ENCODE peak calls at places on chromosomes 5 and 9, in eight cellular contexts. One of them, this sample, is unnamed.

GRCh38 chr5:125413861-125414260 is 667.4 kb upstream of the ZNF608 start:
- DNase-seq in AG08396: no peak
- DNase-seq in activated naive CD8-positive, alpha-beta T cell treated with anti-CD3 and anti-CD28 coated beads, Interleukin-2, amount 10 ng/mL, durations not matched to agents 7 days and 5 days: no peak
- DNase-seq in IMR-90: no peak
- DNase-seq in SJSA1: no peak
- DNase-seq in neuronal stem cell: no peak
- DNase-seq in A673: no peak
- DNase-seq in stimulated activated CD8-positive, alpha-beta memory T cell treated with anti-CD3 and anti-CD28 coated beads, Interleukin-7, amount 100 ng/mL, for 48 hours: no peak
- DNase-seq in this sample: no peak

GRCh38 chr9:137916540-137916939 is 39.0 kb downstream of the CACNA1B start:
- DNase-seq in AG08396: no peak
- DNase-seq in activated naive CD8-positive, alpha-beta T cell treated with anti-CD3 and anti-CD28 coated beads, Interleukin-2, amount 10 ng/mL, durations not matched to agents 7 days and 5 days: no peak
- DNase-seq in IMR-90: no peak
- DNase-seq in SJSA1: no peak
- DNase-seq in neuronal stem cell: no peak
- DNase-seq in A673: no peak
- DNase-seq in stimulated activated CD8-positive, alpha-beta memory T cell treated with anti-CD3 and anti-CD28 coated beads, Interleukin-7, amount 100 ng/mL, for 48 hours: no peak
- DNase-seq in this sample: no peak

GRCh38 chr5:180251141-180251540 is 40.7 kb downstream of the MAPK9 start:
- DNase-seq in AG08396: no peak
- DNase-seq in activated naive CD8-positive, alpha-beta T cell treated with anti-CD3 and anti-CD28 coated beads, Interleukin-2, amount 10 ng/mL, durations not matched to agents 7 days and 5 days: no peak
- DNase-seq in IMR-90: no peak
- DNase-seq in SJSA1: no peak
- DNase-seq in neuronal stem cell: no peak
- DNase-seq in A673: no peak
- DNase-seq in stimulated activated CD8-positive, alpha-beta memory T cell treated with anti-CD3 and anti-CD28 coated beads, Interleukin-7, amount 100 ng/mL, for 48 hours: no peak
- DNase-seq in this sample: no peak

GRCh38 chr5:150469718-150470470 is 20.4 kb upstream of the RPS14 start:
- DNase-seq in AG08396: peak
- DNase-seq in activated naive CD8-positive, alpha-beta T cell treated with anti-CD3 and anti-CD28 coated beads, Interleukin-2, amount 10 ng/mL, durations not matched to agents 7 days and 5 days: no peak
- DNase-seq in IMR-90: peak
- DNase-seq in SJSA1: peak
- DNase-seq in neuronal stem cell: no peak
- DNase-seq in A673: no peak
- DNase-seq in stimulated activated CD8-positive, alpha-beta memory T cell treated with anti-CD3 and anti-CD28 coated beads, Interleukin-7, amount 100 ng/mL, for 48 hours: no peak
- DNase-seq in this sample: no peak

GRCh38 chr5:1034421-1034905 is 25.9 kb downstream of the NKD2 start:
- DNase-seq in AG08396: no peak
- DNase-seq in activated naive CD8-positive, alpha-beta T cell treated with anti-CD3 and anti-CD28 coated beads, Interleukin-2, amount 10 ng/mL, durations not matched to agents 7 days and 5 days: no peak
- DNase-seq in IMR-90: no peak
- DNase-seq in SJSA1: no peak
- DNase-seq in neuronal stem cell: no peak
- DNase-seq in A673: no peak
- DNase-seq in stimulated activated CD8-positive, alpha-beta memory T cell treated with anti-CD3 and anti-CD28 coated beads, Interleukin-7, amount 100 ng/mL, for 48 hours: no peak
- DNase-seq in this sample: no peak

GRCh38 chr9:114454652-114455051 is 50.6 kb downstream of the WHRN start:
- DNase-seq in AG08396: no peak
- DNase-seq in activated naive CD8-positive, alpha-beta T cell treated with anti-CD3 and anti-CD28 coated beads, Interleukin-2, amount 10 ng/mL, durations not matched to agents 7 days and 5 days: no peak
- DNase-seq in IMR-90: no peak
- DNase-seq in SJSA1: no peak
- DNase-seq in neuronal stem cell: no peak
- DNase-seq in A673: no peak
- DNase-seq in stimulated activated CD8-positive, alpha-beta memory T cell treated with anti-CD3 and anti-CD28 coated beads, Interleukin-7, amount 100 ng/mL, for 48 hours: no peak
- DNase-seq in this sample: no peak

GRCh38 chr5:31957151-31957550 is 217.0 kb downstream of the GOLPH3 start:
- DNase-seq in AG08396: no peak
- DNase-seq in activated naive CD8-positive, alpha-beta T cell treated with anti-CD3 and anti-CD28 coated beads, Interleukin-2, amount 10 ng/mL, durations not matched to agents 7 days and 5 days: no peak
- DNase-seq in IMR-90: no peak
- DNase-seq in SJSA1: no peak
- DNase-seq in neuronal stem cell: no peak
- DNase-seq in A673: no peak
- DNase-seq in stimulated activated CD8-positive, alpha-beta memory T cell treated with anti-CD3 and anti-CD28 coated beads, Interleukin-7, amount 100 ng/mL, for 48 hours: no peak
- DNase-seq in this sample: no peak

GRCh38 chr9:88184986-88185385 is 46.7 kb upstream of the SPATA31C2 start:
- DNase-seq in AG08396: no peak
- DNase-seq in activated naive CD8-positive, alpha-beta T cell treated with anti-CD3 and anti-CD28 coated beads, Interleukin-2, amount 10 ng/mL, durations not matched to agents 7 days and 5 days: no peak
- DNase-seq in IMR-90: no peak
- DNase-seq in SJSA1: no peak
- DNase-seq in neuronal stem cell: no peak
- DNase-seq in A673: peak
- DNase-seq in stimulated activated CD8-positive, alpha-beta memory T cell treated with anti-CD3 and anti-CD28 coated beads, Interleukin-7, amount 100 ng/mL, for 48 hours: no peak
- DNase-seq in this sample: peak

GRCh38 chr9:77991191-77991590 is 40.4 kb downstream of the GNAQ start:
- DNase-seq in AG08396: no peak
- DNase-seq in activated naive CD8-positive, alpha-beta T cell treated with anti-CD3 and anti-CD28 coated beads, Interleukin-2, amount 10 ng/mL, durations not matched to agents 7 days and 5 days: no peak
- DNase-seq in IMR-90: no peak
- DNase-seq in SJSA1: no peak
- DNase-seq in neuronal stem cell: no peak
- DNase-seq in A673: no peak
- DNase-seq in stimulated activated CD8-positive, alpha-beta memory T cell treated with anti-CD3 and anti-CD28 coated beads, Interleukin-7, amount 100 ng/mL, for 48 hours: no peak
- DNase-seq in this sample: no peak

GRCh38 chr5:152271420-152271819 is 133.7 kb downstream of the NMUR2 start:
- DNase-seq in AG08396: no peak
- DNase-seq in activated naive CD8-positive, alpha-beta T cell treated with anti-CD3 and anti-CD28 coated beads, Interleukin-2, amount 10 ng/mL, durations not matched to agents 7 days and 5 days: no peak
- DNase-seq in IMR-90: no peak
- DNase-seq in SJSA1: peak
- DNase-seq in neuronal stem cell: peak
- DNase-seq in A673: peak
- DNase-seq in stimulated activated CD8-positive, alpha-beta memory T cell treated with anti-CD3 and anti-CD28 coated beads, Interleukin-7, amount 100 ng/mL, for 48 hours: no peak
- DNase-seq in this sample: peak

GRCh38 chr5:112210430-112211005 is 208.6 kb downstream of the EPB41L4A start:
- DNase-seq in AG08396: no peak
- DNase-seq in activated naive CD8-positive, alpha-beta T cell treated with anti-CD3 and anti-CD28 coated beads, Interleukin-2, amount 10 ng/mL, durations not matched to agents 7 days and 5 days: no peak
- DNase-seq in IMR-90: peak
- DNase-seq in SJSA1: no peak
- DNase-seq in neuronal stem cell: peak
- DNase-seq in A673: peak
- DNase-seq in stimulated activated CD8-positive, alpha-beta memory T cell treated with anti-CD3 and anti-CD28 coated beads, Interleukin-7, amount 100 ng/mL, for 48 hours: no peak
- DNase-seq in this sample: peak

GRCh38 chr9:79858509-79858908 is 286.7 kb downstream of the TLE4 start:
- DNase-seq in AG08396: peak
- DNase-seq in activated naive CD8-positive, alpha-beta T cell treated with anti-CD3 and anti-CD28 coated beads, Interleukin-2, amount 10 ng/mL, durations not matched to agents 7 days and 5 days: no peak
- DNase-seq in IMR-90: peak
- DNase-seq in SJSA1: peak
- DNase-seq in neuronal stem cell: no peak
- DNase-seq in A673: no peak
- DNase-seq in stimulated activated CD8-positive, alpha-beta memory T cell treated with anti-CD3 and anti-CD28 coated beads, Interleukin-7, amount 100 ng/mL, for 48 hours: no peak
- DNase-seq in this sample: peak

GRCh38 chr5:154945695-154946301 is 4.9 kb downstream of the MRPL22 start:
- DNase-seq in AG08396: peak
- DNase-seq in activated naive CD8-positive, alpha-beta T cell treated with anti-CD3 and anti-CD28 coated beads, Interleukin-2, amount 10 ng/mL, durations not matched to agents 7 days and 5 days: no peak
- DNase-seq in IMR-90: peak
- DNase-seq in SJSA1: peak
- DNase-seq in neuronal stem cell: no peak
- DNase-seq in A673: no peak
- DNase-seq in stimulated activated CD8-positive, alpha-beta memory T cell treated with anti-CD3 and anti-CD28 coated beads, Interleukin-7, amount 100 ng/mL, for 48 hours: no peak
- DNase-seq in this sample: peak

GRCh38 chr9:37311938-37312730 is 110.4 kb upstream of the GRHPR start:
- DNase-seq in AG08396: peak
- DNase-seq in activated naive CD8-positive, alpha-beta T cell treated with anti-CD3 and anti-CD28 coated beads, Interleukin-2, amount 10 ng/mL, durations not matched to agents 7 days and 5 days: no peak
- DNase-seq in IMR-90: peak
- DNase-seq in SJSA1: no peak
- DNase-seq in neuronal stem cell: no peak
- DNase-seq in A673: no peak
- DNase-seq in stimulated activated CD8-positive, alpha-beta memory T cell treated with anti-CD3 and anti-CD28 coated beads, Interleukin-7, amount 100 ng/mL, for 48 hours: no peak
- DNase-seq in this sample: no peak

GRCh38 chr9:71308454-71308853 is 187.0 kb upstream of the TRPM3 start:
- DNase-seq in AG08396: no peak
- DNase-seq in activated naive CD8-positive, alpha-beta T cell treated with anti-CD3 and anti-CD28 coated beads, Interleukin-2, amount 10 ng/mL, durations not matched to agents 7 days and 5 days: no peak
- DNase-seq in IMR-90: no peak
- DNase-seq in SJSA1: no peak
- DNase-seq in neuronal stem cell: no peak
- DNase-seq in A673: no peak
- DNase-seq in stimulated activated CD8-positive, alpha-beta memory T cell treated with anti-CD3 and anti-CD28 coated beads, Interleukin-7, amount 100 ng/mL, for 48 hours: no peak
- DNase-seq in this sample: no peak

GRCh38 chr5:138666226-138666742 is 86.9 kb upstream of the CTNNA1 start:
- DNase-seq in AG08396: no peak
- DNase-seq in activated naive CD8-positive, alpha-beta T cell treated with anti-CD3 and anti-CD28 coated beads, Interleukin-2, amount 10 ng/mL, durations not matched to agents 7 days and 5 days: no peak
- DNase-seq in IMR-90: no peak
- DNase-seq in SJSA1: no peak
- DNase-seq in neuronal stem cell: no peak
- DNase-seq in A673: no peak
- DNase-seq in stimulated activated CD8-positive, alpha-beta memory T cell treated with anti-CD3 and anti-CD28 coated beads, Interleukin-7, amount 100 ng/mL, for 48 hours: no peak
- DNase-seq in this sample: no peak

GRCh38 chr9:123867034-123867433 is 62.9 kb downstream of the DENND1A start:
- DNase-seq in AG08396: no peak
- DNase-seq in activated naive CD8-positive, alpha-beta T cell treated with anti-CD3 and anti-CD28 coated beads, Interleukin-2, amount 10 ng/mL, durations not matched to agents 7 days and 5 days: no peak
- DNase-seq in IMR-90: no peak
- DNase-seq in SJSA1: no peak
- DNase-seq in neuronal stem cell: no peak
- DNase-seq in A673: no peak
- DNase-seq in stimulated activated CD8-positive, alpha-beta memory T cell treated with anti-CD3 and anti-CD28 coated beads, Interleukin-7, amount 100 ng/mL, for 48 hours: no peak
- DNase-seq in this sample: peak

GRCh38 chr9:36078047-36078446 is 41.3 kb downstream of the RECK start:
- DNase-seq in AG08396: no peak
- DNase-seq in activated naive CD8-positive, alpha-beta T cell treated with anti-CD3 and anti-CD28 coated beads, Interleukin-2, amount 10 ng/mL, durations not matched to agents 7 days and 5 days: no peak
- DNase-seq in IMR-90: no peak
- DNase-seq in SJSA1: no peak
- DNase-seq in neuronal stem cell: no peak
- DNase-seq in A673: no peak
- DNase-seq in stimulated activated CD8-positive, alpha-beta memory T cell treated with anti-CD3 and anti-CD28 coated beads, Interleukin-7, amount 100 ng/mL, for 48 hours: no peak
- DNase-seq in this sample: peak

GRCh38 chr5:88606173-88606572 is 276.8 kb downstream of the MEF2C start:
- DNase-seq in AG08396: no peak
- DNase-seq in activated naive CD8-positive, alpha-beta T cell treated with anti-CD3 and anti-CD28 coated beads, Interleukin-2, amount 10 ng/mL, durations not matched to agents 7 days and 5 days: no peak
- DNase-seq in IMR-90: no peak
- DNase-seq in SJSA1: no peak
- DNase-seq in neuronal stem cell: no peak
- DNase-seq in A673: no peak
- DNase-seq in stimulated activated CD8-positive, alpha-beta memory T cell treated with anti-CD3 and anti-CD28 coated beads, Interleukin-7, amount 100 ng/mL, for 48 hours: no peak
- DNase-seq in this sample: no peak

GRCh38 chr9:37407468-37407867 is 15.0 kb upstream of the GRHPR start:
- DNase-seq in AG08396: no peak
- DNase-seq in activated naive CD8-positive, alpha-beta T cell treated with anti-CD3 and anti-CD28 coated beads, Interleukin-2, amount 10 ng/mL, durations not matched to agents 7 days and 5 days: no peak
- DNase-seq in IMR-90: no peak
- DNase-seq in SJSA1: no peak
- DNase-seq in neuronal stem cell: no peak
- DNase-seq in A673: no peak
- DNase-seq in stimulated activated CD8-positive, alpha-beta memory T cell treated with anti-CD3 and anti-CD28 coated beads, Interleukin-7, amount 100 ng/mL, for 48 hours: no peak
- DNase-seq in this sample: peak

GRCh38 chr5:132787076-132787475 is 10.0 kb upstream of the SEPTIN8 start:
- DNase-seq in AG08396: peak
- DNase-seq in activated naive CD8-positive, alpha-beta T cell treated with anti-CD3 and anti-CD28 coated beads, Interleukin-2, amount 10 ng/mL, durations not matched to agents 7 days and 5 days: no peak
- DNase-seq in IMR-90: peak
- DNase-seq in SJSA1: peak
- DNase-seq in neuronal stem cell: no peak
- DNase-seq in A673: no peak
- DNase-seq in stimulated activated CD8-positive, alpha-beta memory T cell treated with anti-CD3 and anti-CD28 coated beads, Interleukin-7, amount 100 ng/mL, for 48 hours: no peak
- DNase-seq in this sample: no peak

This sample was measured in OCI-M1.